ENCODE peak calls at places on chromosomes 16 and 17, in eight cellular contexts. Q is MCF 10A; P is fibroblast of the conjunctiva; G is mucosa of descending colon; Z is AML-193; N is CD8-positive, alpha-beta T cell; C is activated T-helper 1 cell treated with anti-CD3 and anti-CD28 coated beads, Interleukin-12 subunit alpha, Interleukin-12 subunit beta, Interleukin-2, Interleukin-4 antibody, amounts not matched to agents 30 ng/mL and 10 ng/mL and 1 ng/mL, durations not matched to agents 14 hours and 24 hours and 36 hours; T is stimulated activated CD4-positive, alpha-beta T cell treated with anti-CD3 and anti-CD28 coated beads, Interleukin-2, amount 100 ng/mL, for 24 hours. D is an unnamed sample.
A peak's percentile ranks its signal among the peaks of the same experiment; 100 is the strongest.

GRCh38 chr17:43350888-43351361 is 47.9 kb upstream of the ARL4D start:
- DNase-seq in Q (no peak), P (no peak), G (no peak), Z (no peak), N (no peak), C (no peak), T (no peak), D (no peak)

GRCh38 chr16:86222965-86223551 is 287.3 kb upstream of the FOXF1 start:
- DNase-seq in Q (peak; percentile 62), P (peak; percentile 89), G (no peak), Z (no peak), N (no peak), C (no peak), T (no peak), D (no peak)

GRCh38 chr16:55710466-55710865 is 54.7 kb downstream of the SLC6A2 start:
- DNase-seq in Q (peak; percentile 54), P (no peak), G (no peak), Z (no peak), N (no peak), C (no peak), T (no peak), D (no peak)

GRCh38 chr17:28641579-28641978 is 3.4 kb downstream of the BLTP2 start:
- DNase-seq in Q (no peak), P (no peak), G (no peak), Z (no peak), N (no peak), C (no peak), T (no peak), D (no peak)

GRCh38 chr16:10015397-10015796 is 166.8 kb downstream of the GRIN2A start:
- DNase-seq in Q (no peak), P (no peak), G (no peak), Z (no peak), N (no peak), C (no peak), T (no peak), D (no peak)

GRCh38 chr16:11395008-11395948 is 50.0 kb downstream of the RMI2 start:
- DNase-seq in Q (no peak), P (no peak), G (no peak), Z (no peak), N (no peak), C (no peak), T (no peak), D (peak; percentile 29)

GRCh38 chr16:85068746-85069145 is 41.2 kb downstream of the KIAA0513 start:
- DNase-seq in Q (no peak), P (no peak), G (no peak), Z (no peak), N (no peak), C (no peak), T (no peak), D (no peak)

GRCh38 chr17:21165922-21166598 is 39.3 kb downstream of the DHRS7B start:
- DNase-seq in Q (no peak), P (no peak), G (no peak), Z (no peak), N (no peak), C (no peak), T (no peak), D (no peak)

GRCh38 chr17:41322264-41322902 is 6.9 kb upstream of the KRTAP17-1 start:
- DNase-seq in Q (peak; percentile 61), P (peak; percentile 68), G (peak; percentile 18), Z (peak; percentile 83), N (peak; percentile 29), C (no peak), T (no peak), D (peak; percentile 50)

GRCh38 chr17:42387663-42388380 is 420 bp downstream of the STAT3 start:
- DNase-seq in Q (peak; percentile 84), P (no peak), G (peak; percentile 59), Z (peak; percentile 84), N (peak; percentile 36), C (peak; percentile 25), T (peak; percentile 39), D (peak; percentile 26)

GRCh38 chr17:5794881-5795486 is 210.7 kb upstream of the NLRP1 start:
- DNase-seq in Q (no peak), P (no peak), G (no peak), Z (no peak), N (no peak), C (no peak), T (no peak), D (no peak)

GRCh38 chr16:80403871-80404270 is 136.9 kb upstream of the DYNLRB2 start:
- DNase-seq in Q (no peak), P (no peak), G (no peak), Z (no peak), N (no peak), C (no peak), T (no peak), D (no peak)

GRCh38 chr17:82984751-82985435 is 94.5 kb upstream of the METRNL start:
- DNase-seq in Q (no peak), P (no peak), G (no peak), Z (no peak), N (no peak), C (no peak), T (no peak), D (peak; percentile 18)

GRCh38 chr16:88468289-88469129 is 15.4 kb downstream of the ZFPM1 start:
- DNase-seq in Q (peak; percentile 83), P (no peak), G (no peak), Z (no peak), N (no peak), C (no peak), T (no peak), D (peak; percentile 89)

GRCh38 chr17:83080641-83081560 is 1.5 kb downstream of the METRNL start:
- DNase-seq in Q (no peak), P (no peak), G (peak; percentile 51), Z (peak; percentile 33), N (peak; percentile 56), C (peak; percentile 32), T (peak; percentile 55), D (peak; percentile 77)

GRCh38 chr16:70749681-70750601 is 51.0 kb downstream of the VAC14 start:
- DNase-seq in Q (no peak), P (no peak), G (no peak), Z (no peak), N (no peak), C (no peak), T (no peak), D (peak; percentile 51)

GRCh38 chr17:38706625-38707298 is 1.7 kb downstream of the MLLT6 start:
- DNase-seq in Q (peak; percentile 20), P (no peak), G (peak; percentile 63), Z (no peak), N (peak; percentile 49), C (no peak), T (peak; percentile 51), D (no peak)

GRCh38 chr16:88430185-88430523 is 22.9 kb upstream of the ZFPM1 start:
- DNase-seq in Q (no peak), P (no peak), G (no peak), Z (no peak), N (no peak), C (no peak), T (peak; percentile 24), D (no peak)

GRCh38 chr16:46711106-46711769 is 21.8 kb downstream of the ORC6 start:
- DNase-seq in Q (no peak), P (no peak), G (no peak), Z (peak; percentile 16), N (no peak), C (no peak), T (no peak), D (no peak)

GRCh38 chr17:44219636-44220210 is at the start of gene UBTF:
- DNase-seq in Q (peak; percentile 40), P (no peak), G (peak; percentile 57), Z (no peak), N (peak; percentile 76), C (peak; percentile 60), T (peak; percentile 63), D (peak; percentile 81)

GRCh38 chr17:38750312-38751121 is 2.0 kb upstream of the PSMB3 start:
- DNase-seq in Q (peak; percentile 55), P (no peak), G (peak; percentile 60), Z (no peak), N (no peak), C (no peak), T (no peak), D (no peak)

GRCh38 chr17:83036666-83037065 is 42.7 kb upstream of the METRNL start:
- DNase-seq in Q (no peak), P (no peak), G (no peak), Z (no peak), N (no peak), C (no peak), T (no peak), D (no peak)

GRCh38 chr16:50676684-50677225 is 4.4 kb downstream of the SNX20 start:
- DNase-seq in Q (no peak), P (no peak), G (no peak), Z (no peak), N (no peak), C (no peak), T (no peak), D (no peak)

GRCh38 chr16:54135361-54136275 is 151.0 kb downstream of the IRX3 start:
- DNase-seq in Q (peak; percentile 50), P (no peak), G (no peak), Z (peak; percentile 6), N (no peak), C (no peak), T (no peak), D (no peak)

GRCh38 chr16:62738631-62739030 is 702.4 kb upstream of the CDH8 start:
- DNase-seq in Q (no peak), P (no peak), G (no peak), Z (no peak), N (no peak), C (no peak), T (no peak), D (no peak)

GRCh38 chr16:9518054-9518453 is 426.6 kb downstream of the HAPSTR1 start:
- DNase-seq in Q (no peak), P (no peak), G (no peak), Z (no peak), N (no peak), C (no peak), T (no peak), D (no peak)

GRCh38 chr17:50093807-50094206 is 1.3 kb upstream of the PDK2 start:
- DNase-seq in Q (peak; percentile 22), P (no peak), G (no peak), Z (no peak), N (no peak), C (no peak), T (no peak), D (no peak)

GRCh38 chr17:8057691-8058114 is 18.8 kb downstream of the ALOX15B start:
- DNase-seq in Q (peak; percentile 86), P (peak; percentile 74), G (peak; percentile 63), Z (peak; percentile 75), N (no peak), C (peak; percentile 26), T (peak; percentile 28), D (peak; percentile 80)

GRCh38 chr16:30997887-30998711 is 12.3 kb downstream of the STX1B start:
- DNase-seq in Q (peak; percentile 75), P (peak; percentile 55), G (no peak), Z (no peak), N (no peak), C (no peak), T (no peak), D (no peak)

GRCh38 chr16:74186589-74186988 is 110.0 kb upstream of the PSMD7 start:
- DNase-seq in Q (no peak), P (peak; percentile 76), G (no peak), Z (no peak), N (no peak), C (no peak), T (no peak), D (peak; percentile 33)

GRCh38 chr17:30952645-30953393 is 18.0 kb upstream of the RNF135 start:
- DNase-seq in Q (no peak), P (no peak), G (no peak), Z (peak; percentile 27), N (no peak), C (no peak), T (no peak), D (no peak)

GRCh38 chr17:79830303-79830702 is 8.9 kb downstream of the CBX4 start:
- DNase-seq in Q (no peak), P (no peak), G (peak; percentile 27), Z (no peak), N (no peak), C (no peak), T (no peak), D (no peak)

GRCh38 chr16:81997738-81998137 is 13.5 kb downstream of the SDR42E1 start:
- DNase-seq in Q (peak; percentile 64), P (peak; percentile 66), G (no peak), Z (no peak), N (no peak), C (no peak), T (no peak), D (no peak)

GRCh38 chr16:528111-529011 is 849 bp downstream of the CAPN15 start:
- DNase-seq in Q (peak; percentile 81), P (no peak), G (peak; percentile 82), Z (peak; percentile 59), N (no peak), C (peak; percentile 22), T (peak; percentile 60), D (peak; percentile 76)

D was measured in SK-N-SH.